ENCODE peak calls at places on chromosomes 4 and X, in six cellular contexts. One of them, this sample, is unnamed. For H3K4me1, the result is how much of the 10 kb centered on the place peaks cover.

GRCh38 chr4:1759818-1760223 is 33.3 kb upstream of the FGFR3 start:
- DNase-seq in PC-9: no peak
- DNase-seq in cardiac muscle cell: no peak
- DNase-seq in neural progenitor cell: no peak
- DNase-seq in uterus: no peak
- DNase-seq in body of pancreas: no peak
- DNase-seq in this sample: no peak

GRCh38 chr4:154741877-154742851 is 1.6 kb upstream of the LRAT start:
- DNase-seq in PC-9: no peak
- DNase-seq in cardiac muscle cell: peak
- DNase-seq in neural progenitor cell: peak
- DNase-seq in uterus: no peak
- DNase-seq in body of pancreas: no peak
- DNase-seq in this sample: no peak

GRCh38 chr4:167233523-167234387 is 539 bp downstream of the SPOCK3 start:
- DNase-seq in PC-9: no peak
- DNase-seq in cardiac muscle cell: peak
- DNase-seq in neural progenitor cell: peak
- DNase-seq in uterus: no peak
- DNase-seq in body of pancreas: no peak
- DNase-seq in this sample: no peak

GRCh38 chrX:9907645-9908387 is 59.3 kb upstream of the CLDN34 start:
- DNase-seq in PC-9: peak
- DNase-seq in cardiac muscle cell: peak
- DNase-seq in neural progenitor cell: no peak
- DNase-seq in uterus: no peak
- DNase-seq in body of pancreas: no peak
- DNase-seq in this sample: no peak

GRCh38 chr4:172601195-172601594 is 567.4 kb upstream of the GALNT7 start:
- DNase-seq in PC-9: peak
- DNase-seq in cardiac muscle cell: no peak
- DNase-seq in neural progenitor cell: peak
- DNase-seq in uterus: no peak
- DNase-seq in body of pancreas: no peak
- DNase-seq in this sample: no peak

GRCh38 chrX:13376857-13377441 is 57.1 kb upstream of the ATXN3L start:
- DNase-seq in PC-9: no peak
- DNase-seq in cardiac muscle cell: peak
- DNase-seq in neural progenitor cell: no peak
- DNase-seq in uterus: peak
- DNase-seq in body of pancreas: no peak
- DNase-seq in this sample: no peak

GRCh38 chrX:56382278-56382677 is 150.1 kb downstream of the KLF8 start:
- DNase-seq in PC-9: no peak
- DNase-seq in cardiac muscle cell: no peak
- DNase-seq in neural progenitor cell: no peak
- DNase-seq in uterus: no peak
- DNase-seq in body of pancreas: no peak
- DNase-seq in this sample: no peak

GRCh38 chr4:124743711-124744110 is 31.2 kb upstream of the ANKRD50 start:
- DNase-seq in PC-9: no peak
- DNase-seq in cardiac muscle cell: no peak
- DNase-seq in neural progenitor cell: no peak
- DNase-seq in uterus: no peak
- DNase-seq in body of pancreas: no peak
- DNase-seq in this sample: no peak

GRCh38 chr4:80948995-80949394 is 81.5 kb upstream of the BMP3 start:
- DNase-seq in PC-9: no peak
- DNase-seq in cardiac muscle cell: no peak
- DNase-seq in neural progenitor cell: no peak
- DNase-seq in uterus: no peak
- DNase-seq in body of pancreas: no peak
- DNase-seq in this sample: no peak

GRCh38 chr4:149896428-149896827 is 80.8 kb upstream of the IQCM start:
- DNase-seq in PC-9: no peak
- DNase-seq in cardiac muscle cell: peak
- DNase-seq in neural progenitor cell: peak
- DNase-seq in uterus: no peak
- DNase-seq in body of pancreas: no peak
- DNase-seq in this sample: no peak

GRCh38 chr4:87985097-87985886 is 9.8 kb downstream of the SPP1 start:
- DNase-seq in PC-9: peak
- DNase-seq in cardiac muscle cell: peak
- DNase-seq in neural progenitor cell: peak
- DNase-seq in uterus: no peak
- DNase-seq in body of pancreas: peak
- DNase-seq in this sample: no peak

GRCh38 chrX:111869639-111870034 is 6.3 kb upstream of the TRPC5OS start:
- DNase-seq in PC-9: peak
- DNase-seq in cardiac muscle cell: peak
- DNase-seq in neural progenitor cell: peak
- DNase-seq in uterus: no peak
- DNase-seq in body of pancreas: peak
- DNase-seq in this sample: no peak

GRCh38 chrX:21150208-21150607 is 224.0 kb upstream of the CNKSR2 start:
- DNase-seq in PC-9: no peak
- DNase-seq in cardiac muscle cell: no peak
- DNase-seq in neural progenitor cell: no peak
- DNase-seq in uterus: no peak
- DNase-seq in body of pancreas: no peak
- DNase-seq in this sample: no peak

GRCh38 chrX:40012800-40013682 is 84.7 kb downstream of the BCOR start:
- DNase-seq in PC-9: no peak
- DNase-seq in cardiac muscle cell: peak
- DNase-seq in neural progenitor cell: peak
- DNase-seq in uterus: peak
- DNase-seq in body of pancreas: peak
- DNase-seq in this sample: peak

GRCh38 chr4:18020145-18020670 is 1.3 kb downstream of the LCORL start:
- DNase-seq in PC-9: no peak
- DNase-seq in cardiac muscle cell: peak
- DNase-seq in neural progenitor cell: peak
- DNase-seq in uterus: no peak
- DNase-seq in body of pancreas: no peak
- DNase-seq in this sample: no peak

GRCh38 chr4:125428832-125429231 is 114.1 kb downstream of the FAT4 start:
- DNase-seq in PC-9: no peak
- DNase-seq in cardiac muscle cell: no peak
- DNase-seq in neural progenitor cell: no peak
- DNase-seq in uterus: no peak
- DNase-seq in body of pancreas: no peak
- DNase-seq in this sample: no peak

GRCh38 chrX:38806054-38806389 is 4.8 kb downstream of the MID1IP1 start:
- DNase-seq in PC-9: no peak
- DNase-seq in cardiac muscle cell: no peak
- DNase-seq in neural progenitor cell: no peak
- DNase-seq in uterus: no peak
- DNase-seq in body of pancreas: peak
- DNase-seq in this sample: no peak

GRCh38 chr4:2818351-2818939 is 25.2 kb upstream of the ADD1 start:
- DNase-seq in PC-9: no peak
- DNase-seq in cardiac muscle cell: no peak
- DNase-seq in neural progenitor cell: peak
- DNase-seq in uterus: no peak
- DNase-seq in body of pancreas: no peak
- DNase-seq in this sample: no peak

GRCh38 chrX:133568109-133568508 is 152.8 kb upstream of the GPC4 start:
- DNase-seq in PC-9: no peak
- DNase-seq in cardiac muscle cell: no peak
- DNase-seq in neural progenitor cell: no peak
- DNase-seq in uterus: no peak
- DNase-seq in body of pancreas: no peak
- DNase-seq in this sample: no peak

GRCh38 chrX:17812763-17813162 is 48.3 kb downstream of the RAI2 start:
- DNase-seq in PC-9: no peak
- DNase-seq in cardiac muscle cell: peak
- DNase-seq in neural progenitor cell: peak
- DNase-seq in uterus: no peak
- DNase-seq in body of pancreas: no peak
- DNase-seq in this sample: no peak

GRCh38 chrX:112609631-112610030 is 70.1 kb downstream of the LHFPL1 start:
- DNase-seq in PC-9: no peak
- DNase-seq in cardiac muscle cell: no peak
- DNase-seq in neural progenitor cell: no peak
- DNase-seq in uterus: no peak
- DNase-seq in body of pancreas: no peak
- DNase-seq in this sample: no peak

GRCh38 chrX:53048169-53049126 is at the start of gene GPR173:
- DNase-seq in PC-9: no peak
- DNase-seq in cardiac muscle cell: peak
- DNase-seq in neural progenitor cell: peak
- DNase-seq in uterus: peak
- DNase-seq in body of pancreas: no peak
- DNase-seq in this sample: no peak

GRCh38 chr4:78629991-78630541 is 78.5 kb downstream of the ANXA3 start:
- DNase-seq in PC-9: no peak
- DNase-seq in cardiac muscle cell: no peak
- DNase-seq in neural progenitor cell: no peak
- DNase-seq in uterus: no peak
- DNase-seq in body of pancreas: peak
- DNase-seq in this sample: no peak

GRCh38 chr4:30268370-30268769 is 451.8 kb upstream of the PCDH7 start:
- DNase-seq in PC-9: no peak
- DNase-seq in cardiac muscle cell: no peak
- DNase-seq in neural progenitor cell: no peak
- DNase-seq in uterus: no peak
- DNase-seq in body of pancreas: no peak
- DNase-seq in this sample: no peak
- H3K4me3 ChIP-seq in PC-9: no peak
- H3K4me3 ChIP-seq in cardiac muscle cell: no peak
- H3K4me3 ChIP-seq in neural progenitor cell: no peak
- H3K4me3 ChIP-seq in uterus: no peak
- H3K4me3 ChIP-seq in body of pancreas: no peak
- H3K4me3 ChIP-seq in this sample: no peak

GRCh38 chr4:128287871-128288688 is 467 bp upstream of the PGRMC2 start:
- DNase-seq in PC-9: peak
- DNase-seq in cardiac muscle cell: peak
- DNase-seq in neural progenitor cell: peak
- DNase-seq in uterus: peak
- DNase-seq in body of pancreas: peak
- DNase-seq in this sample: peak
- TF ChIP-seq CTCF in PC-9: no peak
- TF ChIP-seq CTCF in cardiac muscle cell: peak
- TF ChIP-seq CTCF in neural progenitor cell: peak
- TF ChIP-seq CTCF in uterus: no peak
- TF ChIP-seq CTCF in body of pancreas: no peak
- TF ChIP-seq CTCF in this sample: no peak

DNA sequence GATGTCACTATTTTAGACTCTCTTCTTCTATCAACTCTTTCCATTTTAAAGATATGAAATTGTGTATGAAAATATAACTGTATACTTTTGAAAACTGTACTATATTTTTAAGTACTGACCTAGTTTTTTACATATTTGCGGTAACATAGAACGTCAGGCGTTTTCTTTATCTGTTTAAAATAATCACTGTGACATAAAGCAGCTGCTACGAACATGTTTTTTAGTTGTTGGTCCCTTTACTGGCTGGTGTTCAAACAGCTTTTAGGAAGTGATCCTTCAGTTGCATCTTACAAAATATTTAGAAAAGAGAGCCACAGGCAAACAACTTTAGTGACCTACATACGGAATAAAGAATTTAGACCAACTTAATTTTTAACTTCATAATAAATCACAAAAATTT is 73.1 kb downstream of the METTL14 start:
- DNase-seq in PC-9: no peak
- DNase-seq in cardiac muscle cell: peak
- DNase-seq in neural progenitor cell: no peak
- DNase-seq in uterus: no peak
- DNase-seq in body of pancreas: no peak
- DNase-seq in this sample: no peak
- H3K4me1 ChIP-seq in PC-9: under half
- H3K4me1 ChIP-seq in cardiac muscle cell: under half
- H3K4me1 ChIP-seq in neural progenitor cell: under half
- H3K4me1 ChIP-seq in uterus: under half
- H3K4me1 ChIP-seq in body of pancreas: under half
- H3K4me1 ChIP-seq in this sample: under half

GRCh38 chr4:84258905-84259830 is 239.9 kb downstream of the NKX6-1 start:
- DNase-seq in PC-9: no peak
- DNase-seq in cardiac muscle cell: peak
- DNase-seq in neural progenitor cell: peak
- DNase-seq in uterus: no peak
- DNase-seq in body of pancreas: no peak
- DNase-seq in this sample: no peak
- H3K4me3 ChIP-seq in PC-9: no peak
- H3K4me3 ChIP-seq in cardiac muscle cell: no peak
- H3K4me3 ChIP-seq in neural progenitor cell: no peak
- H3K4me3 ChIP-seq in uterus: no peak
- H3K4me3 ChIP-seq in body of pancreas: no peak
- H3K4me3 ChIP-seq in this sample: no peak

DNA sequence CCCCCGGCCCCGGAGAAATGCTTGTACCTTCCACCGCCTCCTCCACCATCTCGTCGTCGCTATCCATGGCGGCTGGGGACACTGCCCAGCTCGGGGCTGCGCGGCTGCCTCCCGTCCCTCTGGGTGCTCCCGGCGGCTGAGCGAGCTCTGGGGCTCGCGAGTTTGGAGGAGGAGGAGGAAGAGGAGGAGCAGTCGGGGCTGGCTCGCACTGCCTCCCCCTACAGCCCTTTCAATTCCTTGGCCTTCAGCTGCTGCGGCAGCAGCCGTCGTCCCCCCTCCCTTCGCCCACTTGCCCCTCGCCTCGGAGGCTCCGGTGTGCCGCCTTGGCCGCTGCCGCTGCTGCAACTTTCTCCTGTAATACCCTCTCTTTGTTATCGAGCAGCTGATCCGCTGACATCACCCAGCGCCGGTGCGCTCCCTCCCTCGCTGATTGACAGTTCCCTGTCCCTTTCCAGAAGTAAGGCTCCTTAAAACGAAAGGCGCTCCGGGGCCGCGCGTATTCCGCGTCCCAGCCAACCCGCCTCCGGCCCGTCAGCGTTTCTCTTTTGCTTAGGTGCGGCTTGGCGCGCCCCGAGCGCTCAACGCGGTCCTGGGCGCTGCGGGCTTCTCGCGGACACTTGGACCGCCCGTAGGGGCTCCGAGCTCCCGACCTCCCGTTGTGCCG is at the start of gene SETD7:
- DNase-seq in PC-9: peak
- DNase-seq in cardiac muscle cell: peak
- DNase-seq in neural progenitor cell: peak
- DNase-seq in uterus: peak
- DNase-seq in body of pancreas: peak
- DNase-seq in this sample: peak
- TF ChIP-seq CTCF in PC-9: no peak
- TF ChIP-seq CTCF in cardiac muscle cell: peak
- TF ChIP-seq CTCF in neural progenitor cell: no peak
- TF ChIP-seq CTCF in uterus: no peak
- TF ChIP-seq CTCF in body of pancreas: no peak
- TF ChIP-seq CTCF in this sample: no peak

GRCh38 chr4:143515905-143516304 is 2.4 kb downstream of the SMARCA5 start:
- DNase-seq in PC-9: no peak
- DNase-seq in cardiac muscle cell: no peak
- DNase-seq in neural progenitor cell: no peak
- DNase-seq in uterus: no peak
- DNase-seq in body of pancreas: no peak
- DNase-seq in this sample: no peak
- H3K4me1 ChIP-seq in PC-9: under half
- H3K4me1 ChIP-seq in cardiac muscle cell: under half
- H3K4me1 ChIP-seq in neural progenitor cell: under half
- H3K4me1 ChIP-seq in uterus: under half
- H3K4me1 ChIP-seq in body of pancreas: half or more
- H3K4me1 ChIP-seq in this sample: under half